ENCODE peak calls at places on chromosomes 4 and X, in seven cellular contexts. U is CD8-positive, alpha-beta T cell; I is memory B cell; R is RKO; H is dorsolateral prefrontal cortex; K is activated CD8-positive, alpha-beta memory T cell treated with anti-CD3 and anti-CD28 coated beads for 1 hour; G is anterior cingulate cortex. Q is an unnamed sample.

GRCh38 chrX:32041181-32041580 is 969.3 kb upstream of the FTHL17 start:
- DNase-seq in U (no peak), I (no peak), R (no peak), H (peak; percentile 58), K (no peak), G (peak; percentile 15), Q (no peak)

GRCh38 chrX:154047266-154047665 is 27.6 kb upstream of the IRAK1 start:
- DNase-seq in U (no peak), I (no peak), R (no peak), H (no peak), K (no peak), G (no peak), Q (no peak)

GRCh38 chr4:148770848-148771247 is 328.6 kb upstream of the NR3C2 start:
- DNase-seq in U (no peak), I (no peak), R (no peak), H (no peak), K (no peak), G (no peak), Q (no peak)

GRCh38 chrX:3380603-3381002 is 34.2 kb upstream of the MXRA5 start:
- DNase-seq in U (no peak), I (no peak), R (no peak), H (no peak), K (no peak), G (no peak), Q (no peak)

GRCh38 chrX:15269120-15269519 is 763 bp downstream of the ASB9 start:
- DNase-seq in U (no peak), I (no peak), R (no peak), H (no peak), K (no peak), G (no peak), Q (no peak)

GRCh38 chr4:66929748-66930147 is 615.6 kb downstream of the CENPC start:
- DNase-seq in U (no peak), I (no peak), R (no peak), H (peak; percentile 42), K (no peak), G (peak; percentile 35), Q (no peak)

GRCh38 chr4:188707036-188707435 is 567.8 kb downstream of the TRIML1 start:
- DNase-seq in U (no peak), I (no peak), R (no peak), H (no peak), K (no peak), G (no peak), Q (no peak)

GRCh38 chr4:188976644-188977115 is 837.4 kb downstream of the TRIML1 start:
- DNase-seq in U (no peak), I (no peak), R (no peak), H (no peak), K (no peak), G (peak; percentile 1), Q (no peak)

GRCh38 chr4:130361616-130362015 is 1265.7 kb downstream of the C4orf33 start:
- DNase-seq in U (no peak), I (no peak), R (no peak), H (no peak), K (no peak), G (no peak), Q (no peak)

GRCh38 chr4:113835005-113835404 is 73.5 kb upstream of the CAMK2D start:
- DNase-seq in U (no peak), I (no peak), R (no peak), H (no peak), K (no peak), G (no peak), Q (no peak)

GRCh38 chr4:155666701-155667537 is at the start of gene GUCY1A1:
- DNase-seq in U (no peak), I (no peak), R (no peak), H (peak; percentile 54), K (no peak), G (no peak), Q (peak; percentile 12)

GRCh38 chr4:107098403-107098802 is 62.3 kb upstream of the DKK2 start:
- DNase-seq in U (no peak), I (no peak), R (no peak), H (no peak), K (no peak), G (no peak), Q (no peak)

GRCh38 chr4:99803702-99804101 is 12.9 kb upstream of the DAPP1 start:
- DNase-seq in U (no peak), I (no peak), R (no peak), H (no peak), K (no peak), G (no peak), Q (no peak)

GRCh38 chrX:7446815-7447214 is 298.9 kb upstream of the PUDP start:
- DNase-seq in U (no peak), I (no peak), R (no peak), H (no peak), K (no peak), G (no peak), Q (no peak)

GRCh38 chr4:69489856-69490255 is 5.8 kb downstream of the UGT2B4 start:
- DNase-seq in U (no peak), I (no peak), R (no peak), H (no peak), K (no peak), G (no peak), Q (no peak)